ENCODE peak calls at places on chromosome 6, in nine cellular contexts. N is NCI-H1105, S is hypothalamus, B is SHP77, W is fibroblast of lung, H is body of pancreas, P is ecto neural progenitor cell, Q is heart left ventricle, J is COLO829. E is an unnamed sample.
A peak's percentile ranks its signal among the peaks of the same experiment; 100 is the strongest.

GRCh38 chr6:135323979-135324378 is 142.9 kb downstream of the MYB start:
- DNase-seq in N (no peak), S (no peak), B (no peak), W (no peak), H (no peak), P (no peak), Q (no peak), J (no peak), E (no peak)

GRCh38 chr6:105487040-105487787 is 84.3 kb upstream of the PREP start:
- DNase-seq in N (no peak), S (no peak), B (no peak), W (no peak), H (no peak), P (no peak), Q (no peak), J (no peak), E (no peak)

GRCh38 chr6:147135211-147135672 is 69.0 kb upstream of the STXBP5 start:
- DNase-seq in N (no peak), S (no peak), B (no peak), W (peak; percentile 82), H (no peak), P (no peak), Q (no peak), J (no peak), E (no peak)

GRCh38 chr6:35318200-35318844 is 20.7 kb downstream of the DEF6 start:
- DNase-seq in N (peak; percentile 92), S (peak; percentile 20), B (peak; percentile 87), W (peak; percentile 82), H (peak; percentile 88), P (peak; percentile 97), Q (peak; percentile 82), J (peak; percentile 92), E (peak; percentile 98)

GRCh38 chr6:163191704-163192537 is 222.6 kb upstream of the QKI start:
- DNase-seq in N (no peak), S (no peak), B (no peak), W (no peak), H (no peak), P (no peak), Q (no peak), J (peak; percentile 74), E (no peak)

GRCh38 chr6:119347466-119348307 is 1.9 kb downstream of the MAN1A1 start:
- DNase-seq in N (peak; percentile 34), S (no peak), B (peak; percentile 42), W (peak; percentile 11), H (peak; percentile 56), P (no peak), Q (peak; percentile 50), J (no peak), E (peak; percentile 36)

GRCh38 chr6:7433211-7433610 is 43.6 kb downstream of the RIOK1 start:
- DNase-seq in N (no peak), S (no peak), B (no peak), W (no peak), H (no peak), P (no peak), Q (no peak), J (no peak), E (no peak)

GRCh38 chr6:114863610-114864009 is 520.8 kb upstream of the HS3ST5 start:
- DNase-seq in N (no peak), S (no peak), B (no peak), W (no peak), H (no peak), P (no peak), Q (no peak), J (no peak), E (no peak)

GRCh38 chr6:137904822-137905617 is 38.0 kb downstream of the TNFAIP3 start:
- DNase-seq in N (no peak), S (no peak), B (no peak), W (peak; percentile 51), H (peak; percentile 33), P (no peak), Q (no peak), J (no peak), E (peak; percentile 31)

GRCh38 chr6:82917346-82918064 is 148.1 kb downstream of the UBE3D start:
- DNase-seq in N (no peak), S (no peak), B (no peak), W (peak; percentile 28), H (no peak), P (no peak), Q (no peak), J (no peak), E (peak; percentile 18)